ENCODE peak calls at places on chromosomes 3 and 15, in six cellular contexts. H is keratinocyte, K is coronary artery, C is PC-9, V is suprapubic skin, R is lower lobe of right lung. I is an unnamed sample.

GRCh38 chr3:146598486-146598885 is 6.7 kb downstream of the PLSCR5 start:
- DNase-seq in H (no peak), K (no peak), C (no peak), V (no peak), R (no peak), I (peak)

GRCh38 chr15:77402740-77403379 is 17.0 kb downstream of the PEAK1 start:
- DNase-seq in H (no peak), K (no peak), C (no peak), V (no peak), R (no peak), I (no peak)

GRCh38 chr3:167228135-167228534 is 152.0 kb downstream of the ZBBX start:
- DNase-seq in H (no peak), K (no peak), C (no peak), V (no peak), R (no peak), I (no peak)

GRCh38 chr3:130828931-130829574 is 64.8 kb upstream of the ATP2C1 start:
- DNase-seq in H (no peak), K (no peak), C (no peak), V (no peak), R (no peak), I (no peak)

GRCh38 chr15:31478781-31479221 is 152.2 kb downstream of the KLF13 start:
- DNase-seq in H (no peak), K (peak), C (no peak), V (peak), R (no peak), I (no peak)

GRCh38 chr15:41603941-41604660 is 45.1 kb downstream of the TYRO3 start:
- DNase-seq in H (peak), K (peak), C (peak), V (peak), R (peak), I (no peak)

GRCh38 chr15:52788099-52788986 is 1.8 kb downstream of the ONECUT1 start:
- DNase-seq in H (no peak), K (no peak), C (no peak), V (no peak), R (peak), I (no peak)

GRCh38 chr3:126155280-126155640 is 25.1 kb downstream of the ALDH1L1 start:
- DNase-seq in H (no peak), K (no peak), C (no peak), V (no peak), R (no peak), I (no peak)

GRCh38 chr3:188472331-188472730 is 318.4 kb downstream of the LPP start:
- DNase-seq in H (no peak), K (no peak), C (no peak), V (no peak), R (no peak), I (no peak)

GRCh38 chr3:147449669-147450068 is 40.5 kb downstream of the ZIC1 start:
- DNase-seq in H (no peak), K (no peak), C (no peak), V (no peak), R (no peak), I (no peak)

GRCh38 chr3:64188810-64189560 is 36.3 kb downstream of the PRICKLE2 start:
- DNase-seq in H (no peak), K (no peak), C (peak), V (no peak), R (no peak), I (no peak)

GRCh38 chr3:107633327-107634141 is 110.8 kb downstream of the BBX start:
- DNase-seq in H (no peak), K (no peak), C (no peak), V (no peak), R (no peak), I (no peak)
- H3K27ac ChIP-seq in H (no peak), K (no peak), C (no peak), V (no peak), R (no peak), I (no peak)

DNA sequence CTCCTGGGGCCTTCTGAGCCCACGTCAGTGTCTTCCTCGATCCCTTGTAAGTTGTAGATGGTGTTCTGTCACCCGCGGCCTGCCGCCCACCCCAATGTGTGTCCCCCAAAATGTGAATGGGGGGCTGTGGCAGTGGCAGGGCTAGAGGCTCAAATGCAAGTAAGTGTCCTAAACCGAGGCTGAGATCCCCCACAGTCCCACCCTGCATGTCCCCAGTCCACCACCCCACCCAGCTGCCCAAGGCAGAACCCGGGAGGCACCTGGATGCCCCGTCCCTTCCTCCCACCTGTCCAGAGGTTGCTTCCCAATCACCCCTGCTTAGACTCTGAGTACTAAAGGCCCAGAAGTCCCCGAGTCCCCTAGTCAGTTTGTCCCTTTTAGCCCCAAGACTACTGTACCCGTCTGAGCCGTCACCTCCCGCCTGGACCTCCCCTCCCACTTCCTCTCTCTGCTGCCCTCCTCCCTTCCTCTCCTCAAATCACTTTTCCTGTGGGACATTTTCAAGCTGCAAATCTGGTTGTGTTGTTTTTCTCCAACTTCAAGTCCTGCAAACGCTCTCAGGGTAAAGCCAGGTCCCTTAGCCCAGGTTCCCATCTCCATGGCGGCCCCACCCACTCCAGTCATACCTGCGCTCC is 11.8 kb upstream of the PLXND1 start:
- DNase-seq in H (no peak), K (no peak), C (no peak), V (no peak), R (no peak), I (no peak)
- H3K27ac ChIP-seq in H (no peak), K (peak), C (no peak), V (no peak), R (peak), I (no peak)

GRCh38 chr15:51621155-51621554 is 1.4 kb downstream of the DMXL2 start:
- DNase-seq in H (no peak), K (no peak), C (no peak), V (no peak), R (no peak), I (no peak)

GRCh38 chr15:51621917-51622268 is 678 bp downstream of the DMXL2 start:
- DNase-seq in H (no peak), K (no peak), C (peak), V (peak), R (peak), I (peak)

GRCh38 chr15:51623386-51623938 is 891 bp upstream of the DMXL2 start:
- DNase-seq in H (no peak), K (no peak), C (peak), V (no peak), R (no peak), I (no peak)

GRCh38 chr15:51624022-51624421 is 1.5 kb upstream of the DMXL2 start:
- DNase-seq in H (no peak), K (no peak), C (no peak), V (no peak), R (no peak), I (no peak)

DNA sequence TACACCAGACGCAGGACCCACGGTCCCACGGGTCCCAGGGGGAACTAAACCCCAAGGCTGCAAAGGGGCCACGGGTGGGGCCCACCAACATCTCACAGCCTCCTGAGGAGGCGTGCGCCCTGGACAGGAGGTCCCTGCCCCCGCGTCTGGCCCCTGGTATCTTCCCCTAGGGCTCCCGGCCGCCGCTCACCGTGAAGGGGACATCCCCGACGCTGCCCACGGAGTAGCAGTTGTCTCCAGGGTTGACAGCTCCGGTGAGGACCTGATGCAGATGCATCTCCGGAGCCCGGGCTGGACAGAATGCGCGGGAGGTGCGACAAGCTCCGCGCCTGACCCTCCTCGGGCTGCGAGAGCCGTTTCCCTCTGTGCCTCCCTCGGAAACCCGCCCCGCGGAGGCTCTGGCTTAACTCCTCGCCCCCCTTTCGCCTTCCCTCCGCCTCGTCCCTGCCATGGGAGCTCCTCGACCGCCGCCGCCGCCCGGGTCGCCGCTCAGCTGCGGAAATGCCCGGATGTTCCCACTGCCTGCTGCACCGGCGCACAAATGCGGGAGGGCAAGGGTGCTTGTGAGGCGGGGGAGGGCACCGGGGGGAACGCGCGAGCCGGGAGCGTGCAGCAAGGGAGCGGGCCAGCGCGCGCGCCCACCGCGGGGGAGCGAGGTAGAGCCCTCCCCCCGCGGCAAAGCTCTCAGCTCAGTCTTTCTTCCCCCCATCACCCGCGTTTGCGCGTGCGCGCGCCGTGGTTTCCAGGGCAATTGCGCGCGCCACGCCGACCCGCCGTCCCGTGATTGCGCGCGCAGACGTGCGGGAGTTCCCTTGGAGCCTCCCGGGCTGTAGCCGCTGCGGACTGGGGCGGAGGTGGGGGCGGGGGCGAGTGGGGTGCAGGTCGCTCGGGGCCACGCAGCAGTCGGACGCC is at the start of gene DMXL2:
- DNase-seq in H (no peak), K (peak), C (peak), V (peak), R (peak), I (peak)
- H3K27ac ChIP-seq in H (peak), K (peak), C (peak), V (peak), R (peak), I (peak)

GRCh38 chr3:47404420-47404819 is 23.6 kb downstream of the PTPN23 start:
- DNase-seq in H (no peak), K (no peak), C (no peak), V (no peak), R (no peak), I (no peak)
- H3K27ac ChIP-seq in H (no peak), K (peak), C (no peak), V (peak), R (no peak), I (no peak)

GRCh38 chr3:50586763-50587070 is 17.4 kb downstream of the HEMK1 start:
- DNase-seq in H (no peak), K (no peak), C (no peak), V (no peak), R (no peak), I (no peak)
- H3K27ac ChIP-seq in H (no peak), K (no peak), C (no peak), V (no peak), R (peak), I (no peak)

GRCh38 chr3:190617185-190617584 is 103.3 kb downstream of the IL1RAP start:
- DNase-seq in H (no peak), K (no peak), C (no peak), V (no peak), R (peak), I (no peak)
- H3K27ac ChIP-seq in H (no peak), K (no peak), C (no peak), V (no peak), R (peak), I (no peak)